ENCODE peak calls at places on chromosomes 16 and 17, in ten cellular contexts. G, O, M, L, N, Z, P, U, W and E are unnamed samples.

GRCh38 chr16:54746596-54746995 is 184.1 kb upstream of the IRX5 start:
- DNase-seq in N (no peak), W (no peak), U (no peak), P (no peak), M (no peak), G (no peak), O (no peak), L (no peak), Z (no peak), E (no peak)

GRCh38 chr17:66904760-66905637 is 59.5 kb upstream of the CACNG4 start:
- DNase-seq in M (peak; percentile 52), O (no peak), U (no peak), W (peak; percentile 56), P (no peak), N (peak; percentile 72), Z (no peak), L (peak; percentile 19), G (peak; percentile 55), E (no peak)

GRCh38 chr17:80008383-80008840 is 27.3 kb downstream of the TBC1D16 start:
- DNase-seq in W (peak; percentile 48), O (no peak), U (peak; percentile 83), P (peak; percentile 63), M (peak; percentile 93), L (peak; percentile 78), N (peak; percentile 48), G (peak; percentile 92), Z (peak; percentile 88), E (peak; percentile 92)

GRCh38 chr17:37787055-37787720 is 42.3 kb upstream of the HNF1B start:
- DNase-seq in O (no peak), G (peak; percentile 78), Z (no peak), W (no peak), P (no peak), L (no peak), N (peak; percentile 72), M (peak; percentile 70), U (peak; percentile 19), E (no peak)

GRCh38 chr17:47301831-47302230 is 21.9 kb upstream of the EFCAB13 start:
- DNase-seq in P (no peak), G (no peak), M (no peak), L (no peak), O (no peak), W (no peak), N (no peak), U (no peak), Z (no peak), E (no peak)

GRCh38 chr17:79834575-79835469 is 4.4 kb downstream of the CBX4 start:
- DNase-seq in G (no peak), M (peak; percentile 41), O (no peak), Z (no peak), W (no peak), P (no peak), U (peak; percentile 47), L (no peak), N (no peak), E (no peak)

GRCh38 chr17:41655611-41656111 is 31.3 kb upstream of the KRT17 start:
- DNase-seq in M (peak; percentile 45), Z (no peak), G (peak; percentile 92), P (peak; percentile 29), W (peak; percentile 100), N (no peak), U (no peak), L (no peak), O (no peak), E (peak; percentile 93)

GRCh38 chr16:22318690-22319358 is 21.6 kb downstream of the POLR3E start:
- DNase-seq in M (peak; percentile 40), Z (no peak), O (no peak), U (no peak), N (peak; percentile 22), P (no peak), W (peak; percentile 28), G (peak; percentile 43), L (no peak), E (no peak)

GRCh38 chr16:11236441-11236840 is 19.6 kb downstream of the SOCS1 start:
- DNase-seq in P (no peak), L (no peak), G (no peak), Z (no peak), M (no peak), O (no peak), N (no peak), U (no peak), W (no peak), E (no peak)

GRCh38 chr16:11233727-11234376 is 22.2 kb downstream of the SOCS1 start:
- DNase-seq in M (no peak), U (no peak), G (no peak), W (no peak), P (no peak), L (no peak), N (no peak), O (no peak), Z (no peak), E (no peak)

GRCh38 chr16:11236855-11237254 is 19.1 kb downstream of the SOCS1 start:
- DNase-seq in M (no peak), Z (no peak), O (peak; percentile 75), L (no peak), W (no peak), N (no peak), U (no peak), G (no peak), P (no peak), E (no peak)

GRCh38 chr16:11234884-11235702 is 20.9 kb downstream of the SOCS1 start:
- DNase-seq in U (no peak), Z (no peak), W (no peak), M (no peak), O (no peak), N (peak; percentile 24), L (no peak), P (no peak), G (no peak), E (no peak)

DNA sequence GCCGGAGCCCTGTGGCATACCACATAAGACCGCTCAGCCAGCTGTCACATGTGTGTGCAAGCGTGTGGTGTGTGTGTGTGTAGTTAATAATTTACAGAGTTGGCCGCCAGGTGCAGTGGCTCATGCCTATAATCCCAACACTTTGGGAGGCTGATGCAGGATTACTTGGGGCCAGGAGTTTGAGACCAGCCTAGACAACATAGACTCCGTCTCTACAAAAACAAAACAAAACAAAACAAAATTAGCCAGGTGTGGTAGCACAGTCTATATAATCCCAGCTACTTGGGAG is 20.4 kb downstream of the SOCS1 start:
- DNase-seq in W (no peak), G (peak; percentile 64), Z (no peak), O (no peak), P (no peak), M (peak; percentile 51), U (no peak), L (no peak), N (no peak), E (no peak)
- TF ChIP-seq CTCF in W (no peak), G (no peak), Z (no peak), O (no peak), P (no peak), M (no peak), U (no peak), L (no peak), N (no peak), E (no peak)

GRCh38 chr16:73274140-73274539 is 226.2 kb upstream of the ZFHX3 start:
- DNase-seq in Z (no peak), G (no peak), U (no peak), O (no peak), L (no peak), W (no peak), N (no peak), M (no peak), P (no peak), E (no peak)

GRCh38 chr16:73262931-73263330 is 215.0 kb upstream of the ZFHX3 start:
- DNase-seq in P (no peak), Z (no peak), L (no peak), N (no peak), M (no peak), G (no peak), O (no peak), W (no peak), U (no peak), E (no peak)

GRCh38 chr16:73265124-73265838 is 217.4 kb upstream of the ZFHX3 start:
- DNase-seq in M (peak; percentile 38), G (no peak), P (no peak), O (no peak), N (no peak), W (no peak), L (no peak), Z (no peak), U (no peak), E (no peak)

DNA sequence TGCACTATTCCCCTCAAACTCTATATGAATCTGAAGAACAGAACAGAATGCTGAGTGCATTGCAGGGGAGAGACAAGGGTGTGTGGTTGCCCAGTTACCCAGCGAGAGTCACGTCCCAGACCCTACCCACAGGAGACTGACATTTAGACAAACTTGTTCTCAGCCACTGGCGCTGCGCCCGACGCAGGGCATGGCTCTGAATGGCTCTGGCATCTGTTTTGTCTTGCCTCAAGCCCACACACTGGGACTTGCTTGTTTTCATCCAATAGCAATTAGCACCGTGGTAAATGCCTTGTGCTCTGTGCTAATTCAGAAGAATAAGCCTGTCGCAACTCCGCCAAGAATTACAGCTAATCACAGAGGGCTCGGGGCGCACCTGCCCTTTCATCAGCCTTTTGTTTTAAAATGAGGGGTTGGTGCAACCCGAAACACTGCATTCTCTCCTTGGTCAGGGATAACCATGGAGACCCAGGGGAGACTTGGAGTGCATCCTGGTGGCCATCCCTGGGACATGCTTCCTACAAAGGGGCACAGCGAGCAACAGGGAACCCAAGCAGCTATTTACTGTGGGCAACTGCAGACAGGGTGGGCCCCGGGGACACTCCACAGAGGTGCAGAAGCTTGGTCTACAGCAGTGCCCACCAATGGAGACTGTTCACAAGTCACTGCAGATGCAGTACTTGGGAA is 220.5 kb upstream of the ZFHX3 start:
- DNase-seq in O (no peak), L (no peak), N (peak; percentile 16), W (no peak), P (no peak), Z (no peak), G (no peak), U (no peak), M (no peak), E (no peak)
- H3K4me3 ChIP-seq in O (no peak overlapping the region), L (no peak overlapping the region), N (no peak overlapping the region), W (no peak overlapping the region), P (no peak overlapping the region), Z (no peak overlapping the region), G (no peak overlapping the region), U (no peak overlapping the region), M (no peak overlapping the region), E (no peak overlapping the region)

DNA sequence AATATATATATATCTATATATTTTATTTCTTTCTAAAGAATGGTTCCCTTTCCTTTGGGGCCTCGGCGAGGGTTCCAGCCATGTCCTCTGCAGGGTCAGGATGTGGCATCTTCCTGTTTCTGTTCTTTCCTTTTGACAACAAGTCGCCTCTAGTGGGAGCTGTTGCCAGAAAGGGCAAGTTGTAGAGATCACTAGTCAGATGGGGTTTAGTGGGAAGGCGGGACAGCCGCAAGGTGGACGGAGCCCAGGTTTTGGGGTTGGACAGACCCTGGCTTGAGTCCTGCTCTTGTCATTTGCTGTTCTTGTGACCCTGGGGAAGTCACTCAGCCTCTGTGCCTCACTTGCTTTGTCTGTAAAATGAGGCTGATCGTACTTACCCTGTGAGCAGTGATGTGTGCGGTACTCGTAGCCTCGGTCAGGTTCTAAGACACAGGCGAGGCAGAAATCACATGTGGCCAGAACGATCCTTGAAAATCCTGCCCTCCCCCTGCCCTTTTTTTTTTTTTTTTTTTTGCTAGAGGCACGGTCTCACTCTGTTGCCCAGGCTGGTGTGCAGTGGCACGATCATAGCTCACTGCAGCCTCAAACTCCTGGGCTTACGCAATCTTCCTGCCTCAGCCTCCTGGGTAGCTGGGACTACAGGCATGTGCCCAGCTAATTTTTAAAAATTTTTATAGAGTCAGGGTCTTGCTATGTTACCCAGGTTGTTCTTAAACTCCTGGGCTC is 80.1 kb downstream of the ABCC6 start:
- DNase-seq in L (no peak), P (no peak), M (no peak), O (no peak), U (no peak), N (no peak), Z (no peak), W (no peak), G (no peak), E (no peak)
- H3K36me3 ChIP-seq in L (peaks cover 48% of the 10 kb centered on the region), P (peaks cover 2% of the 10 kb centered on the region), M (no peaks in the 10 kb centered on the region), O (peaks cover 86% of the 10 kb centered on the region), U (peaks cover 21% of the 10 kb centered on the region), N (peaks cover 87% of the 10 kb centered on the region), Z (peaks cover 37% of the 10 kb centered on the region), W (peaks cover 10% of the 10 kb centered on the region), G (peaks cover 82% of the 10 kb centered on the region), E (peaks cover 51% of the 10 kb centered on the region)

DNA sequence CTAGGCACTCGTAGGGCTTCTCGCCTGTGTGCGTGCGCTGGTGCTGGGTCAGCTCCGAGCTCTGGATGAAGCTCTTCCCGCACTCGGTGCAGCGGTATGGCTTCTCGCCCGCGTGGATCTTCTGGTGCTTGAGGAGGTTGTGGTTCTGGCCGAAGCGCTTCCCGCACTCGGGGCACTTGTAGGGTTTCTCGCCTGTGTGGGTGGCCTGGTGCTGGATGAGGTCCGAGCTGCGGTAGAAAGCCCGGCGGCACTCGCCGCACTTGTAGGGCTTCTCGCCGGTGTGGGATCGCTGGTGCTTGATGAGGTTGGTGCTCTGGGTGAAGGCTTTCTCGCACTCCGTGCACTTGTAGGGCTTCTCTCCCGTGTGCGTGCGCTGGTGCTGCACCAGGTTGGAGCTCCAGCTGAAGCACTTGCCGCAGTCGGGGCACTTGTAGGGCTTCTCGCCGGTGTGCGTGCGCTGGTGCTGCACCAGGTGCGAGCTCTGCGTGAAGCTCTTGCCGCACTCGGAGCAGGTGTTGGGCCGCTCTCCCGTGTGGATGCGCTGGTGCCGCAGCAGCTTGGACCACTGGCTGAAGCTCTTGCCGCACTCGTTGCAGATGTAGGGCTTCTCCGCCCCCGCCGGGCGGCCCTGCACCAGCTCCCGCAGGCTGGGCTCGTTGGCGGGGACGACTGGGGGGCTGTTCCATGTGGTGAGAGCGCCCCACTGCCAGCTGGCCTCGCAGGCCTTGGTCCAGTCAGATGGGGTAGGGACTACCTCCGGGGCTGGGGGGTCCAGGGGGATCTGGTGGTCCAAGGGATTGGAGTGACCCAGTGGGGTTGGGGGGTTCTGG is 3.5 kb downstream of the ZNF629 start:
- DNase-seq in Z (no peak), O (no peak), L (no peak), W (no peak), U (no peak), P (no peak), M (no peak), G (no peak), N (no peak), E (no peak)
- TF ChIP-seq CTCF in Z (no peak), O (no peak), L (no peak), W (no peak), U (no peak), P (no peak), M (no peak), G (no peak), N (no peak), E (no peak)